ENCODE peak calls at places on chromosomes 7 and 10, in six cellular contexts. W is left lung, R is progenitor cell of endocrine pancreas, J is osteoblast, Z is fibroblast of lung, P is cardiac fibroblast. B is an unnamed sample.
A peak's percentile ranks its signal among the peaks of the same experiment; 100 is the strongest.

GRCh38 chr7:69624842-69625637 is 26.8 kb downstream of the AUTS2 start:
- DNase-seq in J (no peak), W (no peak), Z (no peak), R (no peak), P (no peak), B (no peak)

GRCh38 chr10:3774814-3775670 is 10.0 kb downstream of the KLF6 start:
- DNase-seq in R (no peak), Z (peak; percentile 95), W (no peak), J (peak; percentile 82), P (peak; percentile 95), B (no peak)

GRCh38 chr7:9937944-9938631 is 1035.6 kb upstream of the PHF14 start:
- DNase-seq in W (no peak), J (no peak), Z (peak; percentile 89), P (peak; percentile 15), R (no peak), B (no peak)

GRCh38 chr10:71040890-71041590 is 152.7 kb upstream of the PCBD1 start:
- DNase-seq in R (no peak), Z (no peak), J (no peak), W (no peak), P (no peak), B (no peak)

GRCh38 chr10:71008150-71008549 is 119.8 kb upstream of the PCBD1 start:
- DNase-seq in Z (no peak), R (no peak), J (no peak), P (no peak), W (no peak), B (no peak)

GRCh38 chr7:36527549-36527913 is 137.9 kb downstream of the ANLN start:
- DNase-seq in R (no peak), Z (no peak), W (no peak), P (no peak), J (no peak), B (no peak)

GRCh38 chr10:3365630-3366029 is 193.0 kb upstream of the PITRM1 start:
- DNase-seq in J (no peak), Z (no peak), P (peak; percentile 54), W (no peak), R (no peak), B (no peak)

GRCh38 chr7:54345746-54346145 is 196.4 kb upstream of the VSTM2A start:
- DNase-seq in W (no peak), R (no peak), P (no peak), J (no peak), Z (no peak), B (no peak)

GRCh38 chr7:16062269-16062668 is 359.1 kb downstream of the CRPPA start:
- DNase-seq in P (peak; percentile 90), Z (peak; percentile 85), W (no peak), J (peak; percentile 75), R (no peak), B (no peak)

GRCh38 chr10:111440501-111440900 is 363.7 kb downstream of the ADRA2A start:
- DNase-seq in Z (no peak), J (no peak), P (no peak), R (no peak), W (no peak), B (no peak)

GRCh38 chr10:86961481-86962091 is 3.2 kb downstream of the SNCG start:
- DNase-seq in W (no peak), P (no peak), Z (no peak), J (peak; percentile 85), R (no peak), B (no peak)

GRCh38 chr10:76937056-76937665 is 700.4 kb downstream of the KCNMA1 start:
- DNase-seq in J (no peak), W (no peak), P (no peak), R (no peak), Z (no peak), B (no peak)

GRCh38 chr10:128725531-128725930 is 599.3 kb upstream of the MKI67 start:
- DNase-seq in J (no peak), R (no peak), Z (no peak), W (no peak), P (no peak), B (no peak)

GRCh38 chr10:13758761-13759160 is 172.0 kb downstream of the PRPF18 start:
- DNase-seq in W (no peak), J (no peak), Z (peak; percentile 59), P (no peak), R (no peak), B (no peak)

GRCh38 chr7:132361146-132361545 is 215.1 kb downstream of the PLXNA4 start:
- DNase-seq in P (no peak), W (no peak), Z (no peak), J (no peak), R (no peak), B (no peak)

GRCh38 chr7:142853739-142854504 is 954 bp upstream of the EPHB6 start:
- DNase-seq in R (peak; percentile 54), J (peak; percentile 98), P (peak; percentile 68), Z (peak; percentile 53), W (peak; percentile 94), B (peak; percentile 49)

GRCh38 chr10:16950686-16951681 is 133.8 kb upstream of the RSU1 start:
- DNase-seq in R (no peak), J (peak; percentile 83), W (no peak), Z (peak; percentile 88), P (peak; percentile 80), B (no peak)

GRCh38 chr7:14600766-14601367 is 301.7 kb downstream of the DGKB start:
- DNase-seq in Z (no peak), W (peak; percentile 10), R (no peak), J (no peak), P (no peak), B (no peak)

GRCh38 chr10:103476046-103476768 is 2.8 kb downstream of the CALHM3 start:
- DNase-seq in J (peak; percentile 78), Z (no peak), P (no peak), W (peak; percentile 63), R (no peak), B (no peak)

GRCh38 chr10:86942441-86943315 is 14.7 kb downstream of the MMRN2 start:
- DNase-seq in P (no peak), Z (no peak), R (no peak), W (peak; percentile 82), J (peak; percentile 65), B (no peak)

GRCh38 chr10:72840319-72840718 is 53.2 kb upstream of the OIT3 start:
- DNase-seq in Z (no peak), P (no peak), R (no peak), J (no peak), W (no peak), B (no peak)

GRCh38 chr7:20320322-20320721 is 10.4 kb upstream of the ITGB8 start:
- DNase-seq in J (no peak), W (no peak), Z (peak; percentile 35), R (no peak), P (no peak), B (no peak)

GRCh38 chr10:73840403-73841301 is 29.3 kb upstream of the NDST2 start:
- DNase-seq in R (no peak), J (peak; percentile 58), Z (no peak), P (no peak), W (no peak), B (no peak)

GRCh38 chr7:24653316-24654085 is 80.2 kb downstream of the PALS2 start:
- DNase-seq in J (no peak), W (no peak), Z (peak; percentile 17), R (no peak), P (no peak), B (no peak)

GRCh38 chr7:24652551-24652950 is 79.3 kb downstream of the PALS2 start:
- DNase-seq in Z (no peak), J (no peak), W (no peak), R (no peak), P (no peak), B (no peak)

GRCh38 chr7:24657980-24658379 is 84.7 kb downstream of the PALS2 start:
- DNase-seq in R (no peak), W (no peak), P (no peak), J (no peak), Z (no peak), B (no peak)

GRCh38 chr7:24656608-24657007 is 83.4 kb downstream of the PALS2 start:
- DNase-seq in Z (no peak), J (no peak), R (no peak), W (no peak), P (no peak), B (no peak)

DNA sequence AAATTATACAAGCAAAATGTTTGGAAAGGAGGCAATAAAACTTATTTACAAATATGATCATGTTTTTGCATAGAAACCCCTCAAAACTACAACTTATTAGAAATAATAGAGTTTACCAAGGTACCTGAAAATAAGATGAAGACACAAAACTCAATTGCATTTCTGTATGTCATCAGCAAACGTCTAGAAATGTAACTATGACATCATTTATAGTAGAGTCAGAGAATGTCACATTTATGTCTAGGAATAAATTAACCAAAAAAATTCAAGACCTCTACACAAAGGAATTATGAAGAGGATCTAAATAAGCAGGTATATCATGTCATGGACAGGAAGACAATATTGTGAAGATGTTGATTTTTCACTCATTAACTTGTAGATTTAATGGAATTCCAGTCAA is 81.1 kb downstream of the PALS2 start:
- DNase-seq in W (no peak), Z (no peak), R (no peak), J (no peak), P (no peak), B (no peak)
- TF ChIP-seq CTCF in W (no peak), Z (no peak), R (no peak), J (no peak), P (no peak), B (no peak)

DNA sequence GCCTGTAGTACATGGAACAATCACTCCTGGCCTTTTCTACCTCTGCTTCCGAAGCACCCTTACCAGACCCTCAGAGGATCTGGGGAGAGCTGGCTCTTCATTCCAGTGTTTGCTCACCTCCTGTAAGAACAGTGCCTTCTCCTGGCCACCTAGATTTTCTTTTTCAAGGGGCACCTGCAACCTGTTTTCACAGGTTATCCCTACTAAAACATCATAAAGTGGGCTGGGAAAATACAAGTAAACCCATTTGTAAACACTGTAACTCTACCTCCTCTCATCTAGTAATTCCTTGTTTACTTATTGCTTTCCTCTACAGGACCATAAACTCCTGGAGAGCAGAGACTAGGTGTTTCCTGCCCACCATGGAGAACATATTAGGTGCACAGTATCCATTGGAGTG is 1.1 kb downstream of the PIK3AP1 start:
- DNase-seq in P (no peak), R (no peak), J (no peak), Z (no peak), W (no peak), B (no peak)
- TF ChIP-seq CTCF in P (no peak), R (no peak), J (no peak), Z (no peak), W (no peak), B (no peak)

GRCh38 chr10:78301891-78302738 is 268.5 kb downstream of the RPS24 start:
- DNase-seq in P (no peak), W (no peak), J (peak; percentile 70), Z (no peak), R (no peak), B (no peak)
- TF ChIP-seq CTCF in P (no peak), W (no peak), J (peak; percentile 22), Z (peak; percentile 20), R (peak; percentile 38), B (no peak)

DNA sequence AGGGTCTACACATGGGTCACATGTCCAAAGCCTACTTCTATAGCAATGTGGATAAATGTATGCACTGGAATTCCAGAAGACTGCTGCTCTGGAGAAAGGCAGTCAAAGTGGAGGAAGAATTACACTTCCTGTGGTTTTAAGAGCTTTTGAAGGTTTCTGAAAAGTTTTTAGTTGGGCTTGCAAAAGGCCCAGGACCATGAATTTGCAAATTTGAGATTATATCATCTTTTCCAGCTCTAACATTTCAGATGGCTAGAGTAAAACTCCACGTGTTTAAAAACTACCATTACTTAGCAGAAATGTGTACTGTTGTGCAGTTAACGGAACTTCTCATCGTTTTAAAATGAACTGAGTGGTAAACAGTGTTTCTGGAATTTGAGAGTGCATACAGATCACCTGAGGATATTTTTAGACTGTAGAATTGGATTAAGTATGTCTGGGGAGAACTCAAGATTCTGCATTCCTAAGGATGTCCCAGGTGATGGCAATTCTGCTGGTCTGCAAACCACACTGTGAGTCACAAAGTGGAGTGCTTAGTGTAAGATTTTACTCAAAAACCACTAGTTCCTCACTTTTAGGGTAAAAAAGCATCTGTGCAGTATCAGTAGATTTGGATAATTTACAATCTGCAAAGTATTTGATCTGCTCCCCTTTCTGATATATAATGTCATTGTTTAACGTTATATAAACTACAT is 32.8 kb upstream of the CCDC71L start:
- DNase-seq in W (no peak), P (no peak), Z (peak; percentile 81), R (no peak), J (no peak), B (no peak)
- TF ChIP-seq CTCF in W (no peak), P (no peak), Z (no peak), R (no peak), J (no peak), B (no peak)

B was measured in natural killer cell.